ENCODE peak calls at places on chromosomes 16 and 17, in nine cellular contexts. One of them, this sample, is unnamed.

GRCh38 chr16:85291302-85292148 is 179.3 kb upstream of the CIBAR2 start:
- DNase-seq in AG09319: no peak
- DNase-seq in stimulated activated naive B cell treated with anti-CD40 and anti-IgM and Interleukin-4, amounts not matched to agents 10 μg/mL and 1 μg/mL and 100 μg/mL, for 72 hours: no peak
- DNase-seq in stimulated activated CD8-positive, alpha-beta memory T cell treated with anti-CD3 and anti-CD28 coated beads, Interleukin-4, amount 100 ng/mL, for 4 hours: no peak
- DNase-seq in psoas muscle: peak
- DNase-seq in T-helper 9 cell: no peak
- DNase-seq in kidney glomerular epithelial cell: no peak
- DNase-seq in left cardiac atrium: peak
- DNase-seq in activated CD8-positive, alpha-beta T cell treated with anti-CD3 and anti-CD28 coated beads, Interleukin-2, amount 10 ng/mL, durations not matched to agents 7 days and 5 days: no peak
- DNase-seq in this sample: peak

GRCh38 chr17:63916566-63917185 is 2.0 kb downstream of the GH1 start:
- DNase-seq in AG09319: no peak
- DNase-seq in stimulated activated naive B cell treated with anti-CD40 and anti-IgM and Interleukin-4, amounts not matched to agents 10 μg/mL and 1 μg/mL and 100 μg/mL, for 72 hours: no peak
- DNase-seq in stimulated activated CD8-positive, alpha-beta memory T cell treated with anti-CD3 and anti-CD28 coated beads, Interleukin-4, amount 100 ng/mL, for 4 hours: no peak
- DNase-seq in psoas muscle: no peak
- DNase-seq in T-helper 9 cell: no peak
- DNase-seq in kidney glomerular epithelial cell: no peak
- DNase-seq in left cardiac atrium: no peak
- DNase-seq in activated CD8-positive, alpha-beta T cell treated with anti-CD3 and anti-CD28 coated beads, Interleukin-2, amount 10 ng/mL, durations not matched to agents 7 days and 5 days: no peak
- DNase-seq in this sample: no peak

GRCh38 chr16:87733190-87733589 is 32.6 kb downstream of the KLHDC4 start:
- DNase-seq in AG09319: no peak
- DNase-seq in stimulated activated naive B cell treated with anti-CD40 and anti-IgM and Interleukin-4, amounts not matched to agents 10 μg/mL and 1 μg/mL and 100 μg/mL, for 72 hours: no peak
- DNase-seq in stimulated activated CD8-positive, alpha-beta memory T cell treated with anti-CD3 and anti-CD28 coated beads, Interleukin-4, amount 100 ng/mL, for 4 hours: no peak
- DNase-seq in psoas muscle: no peak
- DNase-seq in T-helper 9 cell: no peak
- DNase-seq in kidney glomerular epithelial cell: no peak
- DNase-seq in left cardiac atrium: no peak
- DNase-seq in activated CD8-positive, alpha-beta T cell treated with anti-CD3 and anti-CD28 coated beads, Interleukin-2, amount 10 ng/mL, durations not matched to agents 7 days and 5 days: no peak
- DNase-seq in this sample: no peak

GRCh38 chr17:2262146-2262587 is 41.4 kb downstream of the SMG6 start:
- DNase-seq in AG09319: no peak
- DNase-seq in stimulated activated naive B cell treated with anti-CD40 and anti-IgM and Interleukin-4, amounts not matched to agents 10 μg/mL and 1 μg/mL and 100 μg/mL, for 72 hours: no peak
- DNase-seq in stimulated activated CD8-positive, alpha-beta memory T cell treated with anti-CD3 and anti-CD28 coated beads, Interleukin-4, amount 100 ng/mL, for 4 hours: no peak
- DNase-seq in psoas muscle: no peak
- DNase-seq in T-helper 9 cell: no peak
- DNase-seq in kidney glomerular epithelial cell: peak
- DNase-seq in left cardiac atrium: no peak
- DNase-seq in activated CD8-positive, alpha-beta T cell treated with anti-CD3 and anti-CD28 coated beads, Interleukin-2, amount 10 ng/mL, durations not matched to agents 7 days and 5 days: no peak
- DNase-seq in this sample: no peak

GRCh38 chr17:28763137-28763799 is 19.5 kb downstream of the TRAF4 start:
- DNase-seq in AG09319: no peak
- DNase-seq in stimulated activated naive B cell treated with anti-CD40 and anti-IgM and Interleukin-4, amounts not matched to agents 10 μg/mL and 1 μg/mL and 100 μg/mL, for 72 hours: no peak
- DNase-seq in stimulated activated CD8-positive, alpha-beta memory T cell treated with anti-CD3 and anti-CD28 coated beads, Interleukin-4, amount 100 ng/mL, for 4 hours: no peak
- DNase-seq in psoas muscle: no peak
- DNase-seq in T-helper 9 cell: no peak
- DNase-seq in kidney glomerular epithelial cell: no peak
- DNase-seq in left cardiac atrium: no peak
- DNase-seq in activated CD8-positive, alpha-beta T cell treated with anti-CD3 and anti-CD28 coated beads, Interleukin-2, amount 10 ng/mL, durations not matched to agents 7 days and 5 days: no peak
- DNase-seq in this sample: no peak

GRCh38 chr16:77234611-77235010 is 35.4 kb downstream of the SYCE1L start:
- DNase-seq in AG09319: no peak
- DNase-seq in stimulated activated naive B cell treated with anti-CD40 and anti-IgM and Interleukin-4, amounts not matched to agents 10 μg/mL and 1 μg/mL and 100 μg/mL, for 72 hours: no peak
- DNase-seq in stimulated activated CD8-positive, alpha-beta memory T cell treated with anti-CD3 and anti-CD28 coated beads, Interleukin-4, amount 100 ng/mL, for 4 hours: no peak
- DNase-seq in psoas muscle: no peak
- DNase-seq in T-helper 9 cell: no peak
- DNase-seq in kidney glomerular epithelial cell: no peak
- DNase-seq in left cardiac atrium: no peak
- DNase-seq in activated CD8-positive, alpha-beta T cell treated with anti-CD3 and anti-CD28 coated beads, Interleukin-2, amount 10 ng/mL, durations not matched to agents 7 days and 5 days: no peak
- DNase-seq in this sample: no peak

GRCh38 chr17:3961564-3962047 is 2.6 kb downstream of the ATP2A3 start:
- DNase-seq in AG09319: no peak
- DNase-seq in stimulated activated naive B cell treated with anti-CD40 and anti-IgM and Interleukin-4, amounts not matched to agents 10 μg/mL and 1 μg/mL and 100 μg/mL, for 72 hours: peak
- DNase-seq in stimulated activated CD8-positive, alpha-beta memory T cell treated with anti-CD3 and anti-CD28 coated beads, Interleukin-4, amount 100 ng/mL, for 4 hours: no peak
- DNase-seq in psoas muscle: no peak
- DNase-seq in T-helper 9 cell: no peak
- DNase-seq in kidney glomerular epithelial cell: no peak
- DNase-seq in left cardiac atrium: no peak
- DNase-seq in activated CD8-positive, alpha-beta T cell treated with anti-CD3 and anti-CD28 coated beads, Interleukin-2, amount 10 ng/mL, durations not matched to agents 7 days and 5 days: peak
- DNase-seq in this sample: peak

GRCh38 chr17:51046527-51047384 is 73.9 kb downstream of the SPAG9 start:
- DNase-seq in AG09319: peak
- DNase-seq in stimulated activated naive B cell treated with anti-CD40 and anti-IgM and Interleukin-4, amounts not matched to agents 10 μg/mL and 1 μg/mL and 100 μg/mL, for 72 hours: no peak
- DNase-seq in stimulated activated CD8-positive, alpha-beta memory T cell treated with anti-CD3 and anti-CD28 coated beads, Interleukin-4, amount 100 ng/mL, for 4 hours: no peak
- DNase-seq in psoas muscle: no peak
- DNase-seq in T-helper 9 cell: no peak
- DNase-seq in kidney glomerular epithelial cell: peak
- DNase-seq in left cardiac atrium: peak
- DNase-seq in activated CD8-positive, alpha-beta T cell treated with anti-CD3 and anti-CD28 coated beads, Interleukin-2, amount 10 ng/mL, durations not matched to agents 7 days and 5 days: no peak
- DNase-seq in this sample: no peak

GRCh38 chr17:17498606-17499301 is 2.6 kb upstream of the RASD1 start:
- DNase-seq in AG09319: no peak
- DNase-seq in stimulated activated naive B cell treated with anti-CD40 and anti-IgM and Interleukin-4, amounts not matched to agents 10 μg/mL and 1 μg/mL and 100 μg/mL, for 72 hours: no peak
- DNase-seq in stimulated activated CD8-positive, alpha-beta memory T cell treated with anti-CD3 and anti-CD28 coated beads, Interleukin-4, amount 100 ng/mL, for 4 hours: no peak
- DNase-seq in psoas muscle: peak
- DNase-seq in T-helper 9 cell: no peak
- DNase-seq in kidney glomerular epithelial cell: no peak
- DNase-seq in left cardiac atrium: no peak
- DNase-seq in activated CD8-positive, alpha-beta T cell treated with anti-CD3 and anti-CD28 coated beads, Interleukin-2, amount 10 ng/mL, durations not matched to agents 7 days and 5 days: no peak
- DNase-seq in this sample: no peak